ENCODE peak calls at places on chromosomes 16 and 17, in five cellular contexts. S is fibroblast of pulmonary artery, K is pancreas, O is H9, M is foreskin fibroblast. F is an unnamed sample.

GRCh38 chr17:34615326-34615725 is 35.9 kb downstream of the TMEM132E start:
- DNase-seq in O (no peak), M (no peak), S (no peak), K (no peak), F (no peak)

GRCh38 chr16:11876306-11876705 is 25.0 kb upstream of the RSL1D1 start:
- DNase-seq in O (no peak), M (no peak), S (no peak), K (no peak), F (no peak)

GRCh38 chr16:86761117-86761971 is 183.0 kb downstream of the FOXL1 start:
- DNase-seq in K (no peak), M (peak; percentile 92), S (peak; percentile 72), O (peak; percentile 82), F (no peak)

GRCh38 chr17:16129844-16130243 is 85.5 kb downstream of the NCOR1 start:
- DNase-seq in M (no peak), O (no peak), S (no peak), K (no peak), F (no peak)

GRCh38 chr17:17806611-17807010 is 30.2 kb downstream of the SREBF1 start:
- DNase-seq in O (no peak), K (no peak), M (no peak), S (no peak), F (no peak)

GRCh38 chr16:46871587-46871986 is 12.6 kb upstream of the GPT2 start:
- DNase-seq in O (peak; percentile 58), S (no peak), M (no peak), K (no peak), F (no peak)

GRCh38 chr16:83843657-83844056 is 35.9 kb downstream of the HSBP1 start:
- DNase-seq in M (no peak), O (peak; percentile 58), K (no peak), S (no peak), F (no peak)

GRCh38 chr17:50466371-50467113 is 2.1 kb downstream of the CHAD start:
- DNase-seq in O (no peak), M (no peak), S (no peak), K (no peak), F (no peak)

GRCh38 chr17:44878627-44879221 is 20.5 kb downstream of the EFTUD2 start:
- DNase-seq in O (no peak), M (peak; percentile 65), S (peak; percentile 58), K (no peak), F (no peak)

GRCh38 chr17:41769985-41770384 is 16.5 kb downstream of the JUP start:
- DNase-seq in S (no peak), M (no peak), K (no peak), O (no peak), F (no peak)

GRCh38 chr17:48541036-48541573 is 3.8 kb downstream of the HOXB2 start:
- DNase-seq in O (no peak), K (no peak), S (no peak), M (no peak), F (no peak)

GRCh38 chr17:51765558-51766145 is 392.9 kb downstream of the CA10 start:
- DNase-seq in S (no peak), O (no peak), M (no peak), K (no peak), F (no peak)

DNA sequence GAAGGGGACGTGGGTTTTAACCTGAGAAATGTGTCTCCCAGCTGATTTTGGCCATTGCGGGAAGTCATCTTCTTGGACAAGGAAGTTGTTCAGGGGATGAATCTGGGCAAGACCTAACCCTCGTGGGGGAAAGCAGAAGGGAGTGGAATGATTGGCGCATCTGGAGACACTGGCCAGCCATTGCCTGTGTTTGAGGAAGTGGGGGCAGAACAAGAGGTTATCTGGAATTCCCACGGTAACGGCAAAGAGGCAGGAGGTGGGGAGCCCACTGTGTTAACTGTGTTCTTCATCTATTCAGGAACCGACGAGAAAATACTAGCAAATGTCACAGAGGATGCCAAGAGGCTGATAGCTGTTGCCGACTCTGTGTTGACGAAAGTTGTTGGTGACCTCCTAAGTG is 66.9 kb downstream of the RNF213 start:
- DNase-seq in S (no peak), K (no peak), O (no peak), M (no peak), F (no peak)
- TF ChIP-seq CTCF in S (no peak), K (no peak), O (no peak), M (no peak), F (no peak)

GRCh38 chr17:67013891-67014290 is 30.5 kb upstream of the CACNG1 start:
- DNase-seq in K (no peak), O (no peak), M (no peak), S (no peak), F (no peak)

GRCh38 chr17:67017895-67018294 is 26.5 kb upstream of the CACNG1 start:
- DNase-seq in M (no peak), K (no peak), O (no peak), S (no peak), F (no peak)

GRCh38 chr17:67015001-67015400 is 29.4 kb upstream of the CACNG1 start:
- DNase-seq in K (no peak), M (no peak), S (no peak), O (no peak), F (no peak)

GRCh38 chr17:67018429-67019125 is 25.8 kb upstream of the CACNG1 start:
- DNase-seq in K (no peak), S (no peak), M (no peak), O (no peak), F (no peak)

DNA sequence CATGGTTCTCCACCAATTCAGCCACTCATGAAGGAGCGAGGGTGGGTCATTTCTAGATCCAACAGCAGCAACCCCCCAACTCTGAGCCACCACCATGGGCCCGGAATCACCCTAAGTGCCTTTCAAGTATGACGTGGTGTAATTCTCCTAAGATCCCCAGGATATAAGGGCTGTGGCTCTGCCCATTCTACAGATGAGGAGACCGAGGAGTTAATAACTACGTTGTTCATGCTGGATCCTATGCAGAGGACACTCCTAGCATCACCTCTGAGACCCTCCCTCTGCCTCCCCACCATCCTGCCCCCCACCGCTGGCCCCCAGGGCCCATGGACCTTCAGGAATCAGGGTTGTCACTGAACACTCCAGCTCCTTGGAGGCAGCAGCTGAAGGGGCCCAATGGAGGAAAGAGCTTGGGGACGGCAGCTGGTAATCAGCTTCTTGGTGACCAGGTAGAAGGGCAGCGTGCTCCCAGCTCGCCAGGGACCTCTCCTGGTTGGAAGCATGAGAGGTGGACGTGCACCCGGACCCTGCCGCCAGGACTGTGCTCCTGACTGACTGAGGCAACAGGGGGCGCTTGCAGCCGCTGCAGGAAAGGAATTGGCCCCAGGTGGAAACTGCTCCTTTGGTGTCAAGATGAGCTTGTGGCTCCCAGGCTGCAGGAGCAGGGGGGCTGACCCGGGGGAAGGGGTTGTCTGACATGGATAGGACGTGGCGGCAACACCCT is 28.2 kb upstream of the CACNG1 start:
- DNase-seq in K (no peak), M (no peak), O (peak; percentile 95), S (no peak), F (no peak)
- TF ChIP-seq CTCF in K (no peak), M (no peak), O (peak; percentile 71), S (no peak), F (no peak)

GRCh38 chr16:77912617-77913016 is 109.7 kb upstream of the CLEC3A start:
- DNase-seq in K (peak; percentile 51), M (no peak), O (no peak), S (no peak), F (no peak)
- TF ChIP-seq CTCF in K (no peak), M (no peak), O (peak; percentile 24), S (no peak), F (no peak)

DNA sequence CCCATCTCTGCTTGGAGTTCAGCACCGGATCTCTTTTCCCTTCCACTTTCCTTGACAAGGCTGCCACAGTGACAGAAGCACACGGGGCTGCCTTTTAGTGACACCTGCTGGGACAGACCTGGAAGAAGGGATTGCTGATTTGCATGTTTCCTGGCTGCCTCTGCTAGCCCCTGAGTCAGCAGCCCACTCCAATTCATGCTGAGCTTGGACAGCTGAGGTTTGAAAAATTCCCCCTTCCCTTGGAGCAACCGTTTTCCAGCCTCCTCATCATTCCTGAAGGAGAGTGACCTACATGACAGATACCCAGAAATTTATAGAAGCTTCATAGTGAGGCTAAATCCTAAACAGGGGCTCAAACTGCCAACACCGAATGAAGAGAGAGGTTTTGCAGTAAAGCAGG is 18.8 kb upstream of the RBL2 start:
- DNase-seq in S (no peak), M (no peak), K (no peak), O (peak; percentile 66), F (no peak)
- TF ChIP-seq CTCF in S (no peak), M (no peak), K (no peak), O (no peak), F (no peak)

GRCh38 chr17:32461853-32462617 is 17.7 kb downstream of the PSMD11 start:
- DNase-seq in K (peak; percentile 37), O (peak; percentile 66), S (peak; percentile 67), M (peak; percentile 71), F (no peak)
- TF ChIP-seq CTCF in K (peak; percentile 26), O (peak; percentile 77), S (peak; percentile 67), M (peak; percentile 72), F (peak; percentile 76)

GRCh38 chr17:82244413-82245140 is 15.7 kb downstream of the SLC16A3 start:
- DNase-seq in K (no peak), O (no peak), S (peak; percentile 62), M (peak; percentile 79), F (no peak)
- TF ChIP-seq CTCF in K (no peak), O (peak; percentile 64), S (peak; percentile 55), M (peak; percentile 19), F (peak; percentile 72)

DNA sequence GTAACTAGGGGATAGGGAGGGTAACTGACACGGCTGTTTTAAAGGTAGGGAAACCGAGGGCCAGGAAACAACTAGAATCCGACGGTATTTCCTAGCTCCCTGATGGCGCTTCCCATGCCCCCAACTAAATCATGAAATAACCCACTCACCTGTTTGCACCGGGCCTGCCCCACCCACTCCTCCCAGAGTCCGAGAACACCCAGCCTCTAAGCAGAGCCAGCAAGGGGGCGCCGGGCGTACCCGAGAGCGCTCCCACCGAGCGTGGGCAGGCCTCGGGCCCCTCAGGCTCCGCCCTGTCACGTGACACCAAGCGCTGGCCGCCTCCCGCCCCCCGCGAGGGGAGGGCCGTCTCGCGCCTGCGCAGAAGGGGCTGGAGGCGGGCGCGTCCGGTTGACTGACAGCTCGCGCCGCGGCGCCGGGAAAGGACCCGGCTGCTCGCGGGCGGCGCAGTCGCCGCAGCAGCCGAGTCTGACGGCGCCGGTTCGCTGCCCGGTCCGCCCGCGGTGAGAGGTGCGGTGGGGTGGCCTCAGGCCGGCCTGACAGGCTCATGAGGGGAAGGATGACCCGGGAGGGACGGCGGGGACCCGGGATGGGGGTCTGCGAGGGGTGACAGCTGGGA is at the start of gene KIAA0513:
- DNase-seq in S (peak; percentile 93), M (peak; percentile 98), K (peak; percentile 91), O (peak; percentile 91), F (peak; percentile 99)
- TF ChIP-seq CTCF in S (no peak), M (peak; percentile 6), K (no peak), O (peak; percentile 8), F (no peak)

GRCh38 chr16:28875134-28876015 is 2.9 kb upstream of the ATP2A1 start:
- DNase-seq in K (no peak), O (no peak), S (no peak), M (peak; percentile 21), F (no peak)
- TF ChIP-seq CTCF in K (no peak), O (no peak), S (no peak), M (no peak), F (no peak)

GRCh38 chr16:6446370-6446769 is 886.3 kb upstream of the RBFOX1 start:
- DNase-seq in O (no peak), M (no peak), S (no peak), K (no peak), F (no peak)
- TF ChIP-seq CTCF in O (peak; percentile 55), M (no peak), S (no peak), K (no peak), F (no peak)

F was measured in type B pancreatic cell.